ENCODE peak calls at places on chromosomes 4 and X, in ten cellular contexts. One of them, this sample, is unnamed.

GRCh38 chr4:176622251-176622968 is 170.3 kb downstream of the VEGFC start:
- DNase-seq in left cardiac atrium: no peak
- DNase-seq in dorsolateral prefrontal cortex: no peak
- DNase-seq in stimulated activated CD8-positive, alpha-beta memory T cell treated with anti-CD3 and anti-CD28 coated beads, Interleukin-7, amount 100 ng/mL, for 4 hours: no peak
- DNase-seq in psoas muscle: no peak
- DNase-seq in stimulated activated CD4-positive, alpha-beta T cell treated with anti-CD3 and anti-CD28 coated beads, Interleukin-2, amount 100 ng/mL, for 48 hours: no peak
- DNase-seq in upper lobe of right lung: no peak
- DNase-seq in A172: no peak
- DNase-seq in astrocyte of the spinal cord: peak; percentile 55
- DNase-seq in NCI-H146: no peak
- DNase-seq in this sample: no peak

GRCh38 chr4:69066945-69067344 is 29.3 kb upstream of the UGT2B7 start:
- DNase-seq in left cardiac atrium: no peak
- DNase-seq in dorsolateral prefrontal cortex: no peak
- DNase-seq in stimulated activated CD8-positive, alpha-beta memory T cell treated with anti-CD3 and anti-CD28 coated beads, Interleukin-7, amount 100 ng/mL, for 4 hours: no peak
- DNase-seq in psoas muscle: no peak
- DNase-seq in stimulated activated CD4-positive, alpha-beta T cell treated with anti-CD3 and anti-CD28 coated beads, Interleukin-2, amount 100 ng/mL, for 48 hours: no peak
- DNase-seq in upper lobe of right lung: no peak
- DNase-seq in A172: no peak
- DNase-seq in astrocyte of the spinal cord: peak; percentile 28
- DNase-seq in NCI-H146: no peak
- DNase-seq in this sample: no peak

GRCh38 chr4:173301518-173302201 is 32.5 kb downstream of the HMGB2 start:
- DNase-seq in left cardiac atrium: no peak
- DNase-seq in dorsolateral prefrontal cortex: no peak
- DNase-seq in stimulated activated CD8-positive, alpha-beta memory T cell treated with anti-CD3 and anti-CD28 coated beads, Interleukin-7, amount 100 ng/mL, for 4 hours: no peak
- DNase-seq in psoas muscle: no peak
- DNase-seq in stimulated activated CD4-positive, alpha-beta T cell treated with anti-CD3 and anti-CD28 coated beads, Interleukin-2, amount 100 ng/mL, for 48 hours: no peak
- DNase-seq in upper lobe of right lung: no peak
- DNase-seq in A172: peak; percentile 34
- DNase-seq in astrocyte of the spinal cord: peak; percentile 66
- DNase-seq in NCI-H146: no peak
- DNase-seq in this sample: no peak

GRCh38 chrX:130715299-130715698 is 187.7 kb downstream of the ENOX2 start:
- DNase-seq in left cardiac atrium: no peak
- DNase-seq in dorsolateral prefrontal cortex: no peak
- DNase-seq in stimulated activated CD8-positive, alpha-beta memory T cell treated with anti-CD3 and anti-CD28 coated beads, Interleukin-7, amount 100 ng/mL, for 4 hours: no peak
- DNase-seq in psoas muscle: no peak
- DNase-seq in stimulated activated CD4-positive, alpha-beta T cell treated with anti-CD3 and anti-CD28 coated beads, Interleukin-2, amount 100 ng/mL, for 48 hours: no peak
- DNase-seq in upper lobe of right lung: no peak
- DNase-seq in A172: no peak
- DNase-seq in astrocyte of the spinal cord: peak; percentile 44
- DNase-seq in NCI-H146: no peak
- DNase-seq in this sample: no peak

GRCh38 chr4:150960079-150960478 is 55.0 kb downstream of the LRBA start:
- DNase-seq in left cardiac atrium: no peak
- DNase-seq in dorsolateral prefrontal cortex: no peak
- DNase-seq in stimulated activated CD8-positive, alpha-beta memory T cell treated with anti-CD3 and anti-CD28 coated beads, Interleukin-7, amount 100 ng/mL, for 4 hours: no peak
- DNase-seq in psoas muscle: no peak
- DNase-seq in stimulated activated CD4-positive, alpha-beta T cell treated with anti-CD3 and anti-CD28 coated beads, Interleukin-2, amount 100 ng/mL, for 48 hours: no peak
- DNase-seq in upper lobe of right lung: no peak
- DNase-seq in A172: peak; percentile 31
- DNase-seq in astrocyte of the spinal cord: no peak
- DNase-seq in NCI-H146: peak; percentile 9
- DNase-seq in this sample: no peak

GRCh38 chrX:12974797-12975669 is at the start of gene TMSB4X:
- DNase-seq in left cardiac atrium: peak; percentile 88
- DNase-seq in dorsolateral prefrontal cortex: peak; percentile 91
- DNase-seq in stimulated activated CD8-positive, alpha-beta memory T cell treated with anti-CD3 and anti-CD28 coated beads, Interleukin-7, amount 100 ng/mL, for 4 hours: peak; percentile 70
- DNase-seq in psoas muscle: peak; percentile 89
- DNase-seq in stimulated activated CD4-positive, alpha-beta T cell treated with anti-CD3 and anti-CD28 coated beads, Interleukin-2, amount 100 ng/mL, for 48 hours: peak; percentile 67
- DNase-seq in upper lobe of right lung: peak; percentile 92
- DNase-seq in A172: peak; percentile 81
- DNase-seq in astrocyte of the spinal cord: peak; percentile 86
- DNase-seq in NCI-H146: peak; percentile 90
- DNase-seq in this sample: peak; percentile 87

GRCh38 chr4:125702406-125702805 is 387.7 kb downstream of the FAT4 start:
- DNase-seq in left cardiac atrium: no peak
- DNase-seq in dorsolateral prefrontal cortex: no peak
- DNase-seq in stimulated activated CD8-positive, alpha-beta memory T cell treated with anti-CD3 and anti-CD28 coated beads, Interleukin-7, amount 100 ng/mL, for 4 hours: no peak
- DNase-seq in psoas muscle: no peak
- DNase-seq in stimulated activated CD4-positive, alpha-beta T cell treated with anti-CD3 and anti-CD28 coated beads, Interleukin-2, amount 100 ng/mL, for 48 hours: no peak
- DNase-seq in upper lobe of right lung: no peak
- DNase-seq in A172: no peak
- DNase-seq in astrocyte of the spinal cord: peak; percentile 29
- DNase-seq in NCI-H146: no peak
- DNase-seq in this sample: no peak

GRCh38 chrX:75181721-75182120 is 25.6 kb upstream of the ABCB7 start:
- DNase-seq in left cardiac atrium: no peak
- DNase-seq in dorsolateral prefrontal cortex: no peak
- DNase-seq in stimulated activated CD8-positive, alpha-beta memory T cell treated with anti-CD3 and anti-CD28 coated beads, Interleukin-7, amount 100 ng/mL, for 4 hours: no peak
- DNase-seq in psoas muscle: no peak
- DNase-seq in stimulated activated CD4-positive, alpha-beta T cell treated with anti-CD3 and anti-CD28 coated beads, Interleukin-2, amount 100 ng/mL, for 48 hours: no peak
- DNase-seq in upper lobe of right lung: no peak
- DNase-seq in A172: no peak
- DNase-seq in astrocyte of the spinal cord: peak; percentile 41
- DNase-seq in NCI-H146: no peak
- DNase-seq in this sample: no peak

GRCh38 chrX:22383988-22384387 is 111.3 kb downstream of the CBLL2 start:
- DNase-seq in left cardiac atrium: no peak
- DNase-seq in dorsolateral prefrontal cortex: no peak
- DNase-seq in stimulated activated CD8-positive, alpha-beta memory T cell treated with anti-CD3 and anti-CD28 coated beads, Interleukin-7, amount 100 ng/mL, for 4 hours: no peak
- DNase-seq in psoas muscle: no peak
- DNase-seq in stimulated activated CD4-positive, alpha-beta T cell treated with anti-CD3 and anti-CD28 coated beads, Interleukin-2, amount 100 ng/mL, for 48 hours: no peak
- DNase-seq in upper lobe of right lung: no peak
- DNase-seq in A172: no peak
- DNase-seq in astrocyte of the spinal cord: no peak
- DNase-seq in NCI-H146: no peak
- DNase-seq in this sample: no peak

GRCh38 chrX:12825801-12826200 is 34.6 kb downstream of the PRPS2 start:
- DNase-seq in left cardiac atrium: no peak
- DNase-seq in dorsolateral prefrontal cortex: no peak
- DNase-seq in stimulated activated CD8-positive, alpha-beta memory T cell treated with anti-CD3 and anti-CD28 coated beads, Interleukin-7, amount 100 ng/mL, for 4 hours: no peak
- DNase-seq in psoas muscle: no peak
- DNase-seq in stimulated activated CD4-positive, alpha-beta T cell treated with anti-CD3 and anti-CD28 coated beads, Interleukin-2, amount 100 ng/mL, for 48 hours: no peak
- DNase-seq in upper lobe of right lung: no peak
- DNase-seq in A172: peak; percentile 82
- DNase-seq in astrocyte of the spinal cord: peak; percentile 15
- DNase-seq in NCI-H146: no peak
- DNase-seq in this sample: no peak

GRCh38 chr4:54213812-54214211 is 15.3 kb upstream of the PDGFRA start:
- DNase-seq in left cardiac atrium: peak; percentile 51
- DNase-seq in dorsolateral prefrontal cortex: no peak
- DNase-seq in stimulated activated CD8-positive, alpha-beta memory T cell treated with anti-CD3 and anti-CD28 coated beads, Interleukin-7, amount 100 ng/mL, for 4 hours: no peak
- DNase-seq in psoas muscle: no peak
- DNase-seq in stimulated activated CD4-positive, alpha-beta T cell treated with anti-CD3 and anti-CD28 coated beads, Interleukin-2, amount 100 ng/mL, for 48 hours: no peak
- DNase-seq in upper lobe of right lung: no peak
- DNase-seq in A172: no peak
- DNase-seq in astrocyte of the spinal cord: no peak
- DNase-seq in NCI-H146: no peak
- DNase-seq in this sample: no peak

GRCh38 chr4:150853882-150854281 is 161.2 kb downstream of the LRBA start:
- DNase-seq in left cardiac atrium: no peak
- DNase-seq in dorsolateral prefrontal cortex: no peak
- DNase-seq in stimulated activated CD8-positive, alpha-beta memory T cell treated with anti-CD3 and anti-CD28 coated beads, Interleukin-7, amount 100 ng/mL, for 4 hours: no peak
- DNase-seq in psoas muscle: no peak
- DNase-seq in stimulated activated CD4-positive, alpha-beta T cell treated with anti-CD3 and anti-CD28 coated beads, Interleukin-2, amount 100 ng/mL, for 48 hours: no peak
- DNase-seq in upper lobe of right lung: no peak
- DNase-seq in A172: no peak
- DNase-seq in astrocyte of the spinal cord: no peak
- DNase-seq in NCI-H146: no peak
- DNase-seq in this sample: no peak

GRCh38 chr4:165873298-165874071 is 448 bp downstream of the TLL1 start:
- DNase-seq in left cardiac atrium: peak; percentile 49
- DNase-seq in dorsolateral prefrontal cortex: peak; percentile 33
- DNase-seq in stimulated activated CD8-positive, alpha-beta memory T cell treated with anti-CD3 and anti-CD28 coated beads, Interleukin-7, amount 100 ng/mL, for 4 hours: no peak
- DNase-seq in psoas muscle: peak; percentile 58
- DNase-seq in stimulated activated CD4-positive, alpha-beta T cell treated with anti-CD3 and anti-CD28 coated beads, Interleukin-2, amount 100 ng/mL, for 48 hours: no peak
- DNase-seq in upper lobe of right lung: peak; percentile 72
- DNase-seq in A172: peak; percentile 1
- DNase-seq in astrocyte of the spinal cord: peak; percentile 14
- DNase-seq in NCI-H146: peak; percentile 76
- DNase-seq in this sample: no peak

GRCh38 chrX:38669425-38669824 is 108.1 kb downstream of the TSPAN7 start:
- DNase-seq in left cardiac atrium: no peak
- DNase-seq in dorsolateral prefrontal cortex: no peak
- DNase-seq in stimulated activated CD8-positive, alpha-beta memory T cell treated with anti-CD3 and anti-CD28 coated beads, Interleukin-7, amount 100 ng/mL, for 4 hours: no peak
- DNase-seq in psoas muscle: no peak
- DNase-seq in stimulated activated CD4-positive, alpha-beta T cell treated with anti-CD3 and anti-CD28 coated beads, Interleukin-2, amount 100 ng/mL, for 48 hours: no peak
- DNase-seq in upper lobe of right lung: no peak
- DNase-seq in A172: no peak
- DNase-seq in astrocyte of the spinal cord: no peak
- DNase-seq in NCI-H146: no peak
- DNase-seq in this sample: no peak

GRCh38 chrX:27555514-27555913 is 34.6 kb upstream of the DCAF8L2 start:
- DNase-seq in left cardiac atrium: no peak
- DNase-seq in dorsolateral prefrontal cortex: no peak
- DNase-seq in stimulated activated CD8-positive, alpha-beta memory T cell treated with anti-CD3 and anti-CD28 coated beads, Interleukin-7, amount 100 ng/mL, for 4 hours: no peak
- DNase-seq in psoas muscle: no peak
- DNase-seq in stimulated activated CD4-positive, alpha-beta T cell treated with anti-CD3 and anti-CD28 coated beads, Interleukin-2, amount 100 ng/mL, for 48 hours: no peak
- DNase-seq in upper lobe of right lung: no peak
- DNase-seq in A172: peak; percentile 37
- DNase-seq in astrocyte of the spinal cord: peak; percentile 16
- DNase-seq in NCI-H146: no peak
- DNase-seq in this sample: no peak

This sample was measured in mucosa of gallbladder.